ENCODE peak calls at places on chromosomes 16 and 17, in ten cellular contexts. Z is AG08396; C is activated CD4-positive, alpha-beta T cell treated with anti-CD3 and anti-CD28 coated beads, Interleukin-2, amount 50 U/mL, for 4 hours; J is IMR-90; G is AG09309; S is mesothelial cell of epicardium; N is DND-41; H is kidney tubule cell; E is lower lobe of right lung; K is MV-4-11. D is an unnamed sample.

GRCh38 chr16:1826691-1827573 is at the start of the genes FAHD1 and HAGH:
- DNase-seq in J (peak; percentile 94), H (peak; percentile 95), C (peak; percentile 82), N (peak; percentile 91), K (peak; percentile 85), G (peak; percentile 86), Z (peak; percentile 100), E (peak; percentile 94), S (peak; percentile 85), D (peak; percentile 91)

GRCh38 chr17:76142044-76143041 is 1.3 kb upstream of the FOXJ1 start:
- DNase-seq in E (no peak), N (no peak), C (no peak), S (no peak), H (no peak), K (no peak), Z (no peak), G (no peak), J (no peak), D (no peak)

GRCh38 chr17:66386789-66387351 is 84.5 kb downstream of the PRKCA start:
- DNase-seq in K (peak; percentile 49), N (no peak), C (no peak), H (peak; percentile 91), Z (no peak), E (no peak), G (no peak), J (no peak), S (no peak), D (no peak)

GRCh38 chr17:57045868-57046671 is 39.0 kb upstream of the AKAP1 start:
- DNase-seq in K (no peak), S (no peak), J (no peak), E (peak; percentile 65), C (peak; percentile 8), N (no peak), H (peak; percentile 39), Z (peak; percentile 36), G (no peak), D (peak; percentile 33)

GRCh38 chr16:54430491-54431030 is 144.0 kb upstream of the IRX3 start:
- DNase-seq in Z (peak; percentile 39), E (no peak), G (peak; percentile 64), J (peak; percentile 29), N (no peak), K (peak; percentile 9), H (no peak), S (no peak), C (no peak), D (no peak)

GRCh38 chr17:28247671-28248556 is 71.1 kb upstream of the TMEM97 start:
- DNase-seq in G (no peak), N (no peak), E (no peak), H (no peak), J (peak; percentile 8), Z (no peak), K (no peak), C (no peak), S (no peak), D (no peak)

GRCh38 chr16:50088302-50088701 is 22.5 kb downstream of the HEATR3 start:
- DNase-seq in H (no peak), E (no peak), S (no peak), J (no peak), K (no peak), C (no peak), N (no peak), Z (no peak), G (no peak), D (no peak)

GRCh38 chr16:68921654-68922053 is 78.3 kb downstream of the TANGO6 start:
- DNase-seq in K (no peak), N (no peak), Z (no peak), H (peak; percentile 97), J (peak; percentile 75), G (no peak), E (no peak), S (no peak), C (no peak), D (no peak)

GRCh38 chr17:8105957-8106398 is 12.3 kb downstream of the ALOXE3 start:
- DNase-seq in H (no peak), Z (no peak), J (no peak), E (no peak), C (no peak), S (no peak), N (no peak), K (peak; percentile 29), G (no peak), D (no peak)

GRCh38 chr17:17096438-17097178 is 54.4 kb downstream of the MPRIP start:
- DNase-seq in J (peak; percentile 59), Z (no peak), K (no peak), G (peak; percentile 21), N (no peak), S (no peak), H (peak; percentile 35), C (no peak), E (no peak), D (no peak)

GRCh38 chr17:31291820-31292219 is 5.2 kb downstream of the OMG start:
- DNase-seq in H (no peak), G (no peak), N (no peak), S (no peak), K (no peak), Z (no peak), J (peak; percentile 14), C (no peak), E (no peak), D (no peak)

GRCh38 chr16:2775317-2775716 is 1.8 kb downstream of the ELOB start:
- DNase-seq in H (no peak), G (no peak), E (peak; percentile 29), N (no peak), S (no peak), K (no peak), J (no peak), C (no peak), Z (no peak), D (no peak)

GRCh38 chr16:87469186-87469585 is 23.6 kb downstream of the ZCCHC14 start:
- DNase-seq in Z (no peak), N (no peak), H (no peak), E (no peak), S (no peak), J (no peak), G (no peak), C (no peak), K (no peak), D (no peak)

GRCh38 chr17:1180958-1181768 is 1.4 kb upstream of the ABR start:
- DNase-seq in N (no peak), K (no peak), J (no peak), H (no peak), Z (no peak), S (no peak), E (no peak), G (no peak), C (no peak), D (no peak)

GRCh38 chr17:43733956-43734355 is 24.6 kb downstream of the SOST start:
- DNase-seq in K (no peak), S (no peak), H (no peak), G (no peak), J (no peak), C (no peak), E (no peak), Z (no peak), N (no peak), D (no peak)

D was measured in stimulated activated CD4-positive, alpha-beta T cell treated with anti-CD3 and anti-CD28 coated beads, Interleukin-2, amount 100 ng/mL, for 24 hours.